ENCODE peak calls at places on chromosomes 2 and 18, in seven cellular contexts. One of them, this sample, is unnamed.

GRCh38 chr2:71700880-71701397 is 247.6 kb downstream of the DYSF start:
- DNase-seq in HCT116: no peak
- DNase-seq in prostate gland: peak; percentile 60
- DNase-seq in sigmoid colon: peak; percentile 92
- DNase-seq in spleen: peak; percentile 55
- DNase-seq in IMR-90: no peak
- DNase-seq in heart left ventricle: peak; percentile 93
- DNase-seq in this sample: peak; percentile 85

GRCh38 chr2:9627310-9627709 is 3.5 kb downstream of the YWHAQ start:
- DNase-seq in heart left ventricle: no peak
- DNase-seq in sigmoid colon: no peak
- DNase-seq in IMR-90: peak; percentile 46
- DNase-seq in HCT116: no peak
- DNase-seq in prostate gland: no peak
- DNase-seq in spleen: no peak
- DNase-seq in this sample: no peak

GRCh38 chr2:45585267-45585861 is 25.7 kb downstream of the SRBD1 start:
- DNase-seq in heart left ventricle: no peak
- DNase-seq in spleen: no peak
- DNase-seq in sigmoid colon: no peak
- DNase-seq in prostate gland: no peak
- DNase-seq in IMR-90: peak; percentile 63
- DNase-seq in HCT116: peak; percentile 26
- DNase-seq in this sample: no peak

GRCh38 chr2:42328148-42328833 is 32.7 kb downstream of the COX7A2L start:
- DNase-seq in HCT116: peak; percentile 7
- DNase-seq in heart left ventricle: no peak
- DNase-seq in spleen: no peak
- DNase-seq in prostate gland: no peak
- DNase-seq in IMR-90: peak; percentile 57
- DNase-seq in sigmoid colon: no peak
- DNase-seq in this sample: no peak

GRCh38 chr18:75208055-75208835 is 694 bp downstream of the PTGR3 start:
- DNase-seq in heart left ventricle: peak; percentile 63
- DNase-seq in sigmoid colon: peak; percentile 82
- DNase-seq in spleen: peak; percentile 89
- DNase-seq in prostate gland: peak; percentile 60
- DNase-seq in IMR-90: peak; percentile 60
- DNase-seq in HCT116: no peak
- DNase-seq in this sample: peak; percentile 53

GRCh38 chr18:66562279-66562678 is 41.6 kb downstream of the CDH19 start:
- DNase-seq in IMR-90: no peak
- DNase-seq in heart left ventricle: no peak
- DNase-seq in spleen: no peak
- DNase-seq in HCT116: no peak
- DNase-seq in prostate gland: no peak
- DNase-seq in sigmoid colon: no peak
- DNase-seq in this sample: no peak

GRCh38 chr2:223075301-223076270 is 23.6 kb downstream of the KCNE4 start:
- DNase-seq in sigmoid colon: no peak
- DNase-seq in prostate gland: no peak
- DNase-seq in IMR-90: peak; percentile 86
- DNase-seq in heart left ventricle: no peak
- DNase-seq in HCT116: no peak
- DNase-seq in spleen: no peak
- DNase-seq in this sample: no peak

GRCh38 chr18:28112056-28112470 is 64.9 kb downstream of the CDH2 start:
- DNase-seq in HCT116: no peak
- DNase-seq in prostate gland: no peak
- DNase-seq in IMR-90: peak; percentile 89
- DNase-seq in spleen: no peak
- DNase-seq in heart left ventricle: no peak
- DNase-seq in sigmoid colon: no peak
- DNase-seq in this sample: no peak

GRCh38 chr18:3873211-3873610 is 423.2 kb downstream of the TGIF1 start:
- DNase-seq in prostate gland: no peak
- DNase-seq in spleen: no peak
- DNase-seq in heart left ventricle: no peak
- DNase-seq in sigmoid colon: no peak
- DNase-seq in IMR-90: no peak
- DNase-seq in HCT116: no peak
- DNase-seq in this sample: no peak

GRCh38 chr18:49704334-49704733 is 109.0 kb downstream of the ACAA2 start:
- DNase-seq in spleen: no peak
- DNase-seq in prostate gland: no peak
- DNase-seq in HCT116: no peak
- DNase-seq in sigmoid colon: no peak
- DNase-seq in heart left ventricle: no peak
- DNase-seq in IMR-90: no peak
- DNase-seq in this sample: no peak

GRCh38 chr2:174618179-174618578 is 20.6 kb upstream of the WIPF1 start:
- DNase-seq in spleen: peak; percentile 54
- DNase-seq in heart left ventricle: no peak
- DNase-seq in HCT116: no peak
- DNase-seq in sigmoid colon: no peak
- DNase-seq in prostate gland: no peak
- DNase-seq in IMR-90: no peak
- DNase-seq in this sample: no peak

GRCh38 chr2:174617713-174618112 is 20.1 kb upstream of the WIPF1 start:
- DNase-seq in spleen: no peak
- DNase-seq in heart left ventricle: no peak
- DNase-seq in HCT116: no peak
- DNase-seq in sigmoid colon: no peak
- DNase-seq in prostate gland: no peak
- DNase-seq in IMR-90: no peak
- DNase-seq in this sample: no peak

GRCh38 chr2:174614261-174614660 is 16.7 kb upstream of the WIPF1 start:
- DNase-seq in prostate gland: no peak
- DNase-seq in spleen: no peak
- DNase-seq in heart left ventricle: no peak
- DNase-seq in IMR-90: peak; percentile 81
- DNase-seq in sigmoid colon: no peak
- DNase-seq in HCT116: no peak
- DNase-seq in this sample: no peak

GRCh38 chr2:174615951-174616436 is 18.4 kb upstream of the WIPF1 start:
- DNase-seq in heart left ventricle: no peak
- DNase-seq in IMR-90: peak; percentile 74
- DNase-seq in HCT116: no peak
- DNase-seq in spleen: no peak
- DNase-seq in sigmoid colon: no peak
- DNase-seq in prostate gland: no peak
- DNase-seq in this sample: no peak

GRCh38 chr2:174617120-174617519 is 19.5 kb upstream of the WIPF1 start:
- DNase-seq in heart left ventricle: no peak
- DNase-seq in HCT116: no peak
- DNase-seq in spleen: no peak
- DNase-seq in sigmoid colon: no peak
- DNase-seq in prostate gland: no peak
- DNase-seq in IMR-90: no peak
- DNase-seq in this sample: no peak
- TF ChIP-seq CTCF in heart left ventricle: no peak
- TF ChIP-seq CTCF in HCT116: no peak
- TF ChIP-seq CTCF in spleen: no peak
- TF ChIP-seq CTCF in sigmoid colon: no peak
- TF ChIP-seq CTCF in prostate gland: no peak
- TF ChIP-seq CTCF in IMR-90: no peak
- TF ChIP-seq CTCF in this sample: no peak

DNA sequence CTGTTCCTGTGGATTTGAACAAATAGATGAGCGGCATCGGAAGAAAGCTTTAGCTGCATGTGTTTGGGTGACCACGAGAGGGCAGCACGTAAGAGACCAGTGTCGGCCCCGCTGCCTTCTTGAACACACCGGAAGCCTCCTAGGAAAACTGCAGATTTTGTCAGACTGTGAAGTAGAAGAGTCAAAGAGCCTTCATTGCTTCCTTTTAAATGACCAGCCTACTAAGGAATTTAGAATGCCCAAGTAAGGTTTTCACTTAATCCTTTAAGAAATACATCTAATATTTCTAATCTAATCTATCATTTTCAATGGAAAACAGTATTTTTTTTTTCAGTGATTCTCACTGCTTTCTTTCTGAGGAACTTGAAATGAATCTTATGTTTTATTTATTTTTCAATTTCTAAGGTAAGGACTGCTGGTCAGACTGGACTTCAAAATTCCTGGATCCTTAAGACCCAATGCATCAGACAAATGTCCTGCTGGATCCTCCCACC is 55.4 kb upstream of the SEC11C start:
- DNase-seq in IMR-90: peak; percentile 76
- DNase-seq in spleen: peak; percentile 85
- DNase-seq in heart left ventricle: peak; percentile 55
- DNase-seq in prostate gland: peak; percentile 55
- DNase-seq in sigmoid colon: peak; percentile 75
- DNase-seq in HCT116: peak; percentile 75
- DNase-seq in this sample: peak; percentile 90
- H3K4me3 ChIP-seq in IMR-90: no peak overlapping the region
- H3K4me3 ChIP-seq in spleen: no peak overlapping the region
- H3K4me3 ChIP-seq in heart left ventricle: no peak overlapping the region
- H3K4me3 ChIP-seq in prostate gland: no peak overlapping the region
- H3K4me3 ChIP-seq in sigmoid colon: no peak overlapping the region
- H3K4me3 ChIP-seq in HCT116: no peak overlapping the region
- H3K4me3 ChIP-seq in this sample: no peak overlapping the region

DNA sequence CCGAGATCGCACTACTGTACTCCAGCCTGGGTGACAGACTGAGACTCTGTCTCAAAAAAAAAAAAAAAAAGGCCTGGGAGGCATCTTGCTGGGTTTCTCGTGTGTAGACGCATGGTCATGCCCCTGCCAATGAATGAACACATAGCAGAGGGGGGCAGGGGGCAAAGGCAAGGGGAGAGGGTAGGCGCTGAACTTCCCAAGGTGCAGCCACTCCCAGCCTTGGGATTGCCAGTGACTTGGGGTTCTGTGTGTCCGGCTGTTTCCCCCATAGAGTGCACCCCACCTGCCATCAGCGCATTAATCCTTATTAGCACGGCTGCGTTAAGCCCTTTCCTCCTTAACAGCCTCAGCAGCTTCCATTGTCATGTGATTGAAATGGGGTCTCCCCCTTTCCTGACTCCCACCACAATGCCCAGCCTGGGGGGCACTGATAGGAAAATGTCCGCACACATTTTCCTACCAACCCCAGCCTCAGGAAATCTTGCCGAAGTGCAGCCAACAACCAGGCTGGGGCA is 225.8 kb downstream of the CELF4 start:
- DNase-seq in prostate gland: no peak
- DNase-seq in HCT116: no peak
- DNase-seq in IMR-90: no peak
- DNase-seq in heart left ventricle: no peak
- DNase-seq in sigmoid colon: no peak
- DNase-seq in spleen: no peak
- DNase-seq in this sample: no peak
- TF ChIP-seq POLR2A in prostate gland: no peak
- TF ChIP-seq POLR2A in HCT116: no peak
- TF ChIP-seq POLR2A in IMR-90: no peak
- TF ChIP-seq POLR2A in heart left ventricle: no peak
- TF ChIP-seq POLR2A in sigmoid colon: no peak
- TF ChIP-seq POLR2A in spleen: no peak
- TF ChIP-seq POLR2A in this sample: no peak

GRCh38 chr2:238161291-238162051 is 2.7 kb downstream of the ERFE start:
- DNase-seq in spleen: peak; percentile 58
- DNase-seq in heart left ventricle: peak; percentile 25
- DNase-seq in IMR-90: no peak
- DNase-seq in HCT116: no peak
- DNase-seq in sigmoid colon: no peak
- DNase-seq in prostate gland: no peak
- DNase-seq in this sample: no peak
- TF ChIP-seq CTCF in spleen: no peak
- TF ChIP-seq CTCF in heart left ventricle: no peak
- TF ChIP-seq CTCF in IMR-90: no peak
- TF ChIP-seq CTCF in HCT116: no peak
- TF ChIP-seq CTCF in sigmoid colon: no peak
- TF ChIP-seq CTCF in prostate gland: no peak
- TF ChIP-seq CTCF in this sample: no peak

DNA sequence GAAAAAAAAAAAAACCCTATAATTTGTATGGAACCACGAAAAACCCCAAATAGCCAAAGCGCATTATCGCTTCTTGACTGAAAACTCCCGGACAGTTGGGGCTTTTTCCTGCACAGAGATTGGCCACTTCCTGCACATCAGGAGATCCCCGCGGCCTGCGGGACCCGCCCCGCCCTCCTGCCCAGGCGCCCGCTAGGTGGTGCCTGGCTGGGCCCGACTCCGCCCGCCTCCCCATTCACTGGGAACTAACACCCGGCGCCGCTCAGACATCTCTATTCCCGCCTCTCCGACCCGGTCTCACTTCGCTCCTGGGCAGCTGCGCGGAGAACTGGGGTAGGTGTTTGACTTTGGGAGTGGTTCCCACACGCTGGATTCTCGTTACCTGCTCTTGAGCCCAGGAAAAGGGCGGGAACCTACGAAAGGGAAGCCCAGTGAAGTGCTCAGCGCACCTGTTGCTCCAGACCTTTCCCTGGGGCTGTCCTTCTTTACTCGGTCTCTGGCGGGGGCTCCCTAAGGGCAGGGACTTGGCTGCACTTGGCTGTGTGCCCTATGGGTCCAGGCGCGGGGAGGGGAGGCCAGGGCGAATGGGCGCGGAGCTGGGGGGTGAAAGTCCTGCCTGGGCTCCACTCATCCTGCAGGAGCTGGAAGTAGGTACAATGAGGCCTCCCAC is at the start of gene HMSD:
- DNase-seq in HCT116: peak; percentile 43
- DNase-seq in IMR-90: no peak
- DNase-seq in spleen: peak; percentile 88
- DNase-seq in sigmoid colon: no peak
- DNase-seq in prostate gland: no peak
- DNase-seq in heart left ventricle: peak; percentile 53
- DNase-seq in this sample: peak; percentile 27
- H3K4me3 ChIP-seq in HCT116: peak within 1 kb of the TSS; percentile 54
- H3K4me3 ChIP-seq in IMR-90: no peak within 1 kb of the TSS
- H3K4me3 ChIP-seq in spleen: peak within 1 kb of the TSS; percentile 40
- H3K4me3 ChIP-seq in sigmoid colon: peak within 1 kb of the TSS; percentile 33
- H3K4me3 ChIP-seq in prostate gland: no peak within 1 kb of the TSS
- H3K4me3 ChIP-seq in heart left ventricle: peak within 1 kb of the TSS; percentile 49
- H3K4me3 ChIP-seq in this sample: no peak within 1 kb of the TSS